ENCODE peak calls at places on chromosomes 6 and 20, in five cellular contexts. Y is activated CD8-positive, alpha-beta memory T cell treated with anti-CD3 and anti-CD28 coated beads for 4 hours; G is NT2/D1; W is HEK293T; B is tibial artery. N is an unnamed sample.

GRCh38 chr6:14635933-14636599 is 518.5 kb downstream of the CD83 start:
- DNase-seq in Y (no peak), G (no peak), W (no peak), B (no peak), N (no peak)

GRCh38 chr6:144912474-144912873 is 627.3 kb downstream of the UTRN start:
- DNase-seq in Y (no peak), G (no peak), W (no peak), B (no peak), N (no peak)

GRCh38 chr20:6731951-6732580 is 35.4 kb upstream of the BMP2 start:
- DNase-seq in Y (no peak), G (no peak), W (no peak), B (no peak), N (no peak)

GRCh38 chr20:46648903-46649649 is 2.2 kb downstream of the SLC13A3 start:
- DNase-seq in Y (no peak), G (no peak), W (no peak), B (no peak), N (no peak)

GRCh38 chr6:1574083-1574761 is 35.5 kb upstream of the FOXC1 start:
- DNase-seq in Y (no peak), G (no peak), W (no peak), B (peak; percentile 88), N (no peak)

GRCh38 chr6:116210750-116211425 is 43.0 kb downstream of the TSPYL4 start:
- DNase-seq in Y (no peak), G (no peak), W (no peak), B (no peak), N (no peak)

GRCh38 chr20:41604002-41604401 is 14.2 kb downstream of the CHD6 start:
- DNase-seq in Y (no peak), G (no peak), W (no peak), B (no peak), N (no peak)

GRCh38 chr20:37534401-37535157 is 6.9 kb upstream of the BLCAP start:
- DNase-seq in Y (no peak), G (peak; percentile 71), W (peak; percentile 56), B (no peak), N (peak; percentile 38)

GRCh38 chr6:35170891-35171290 is 29.8 kb upstream of the TCP11 start:
- DNase-seq in Y (no peak), G (no peak), W (no peak), B (no peak), N (no peak)

GRCh38 chr6:149202967-149203366 is 114.5 kb upstream of the TAB2 start:
- DNase-seq in Y (no peak), G (no peak), W (no peak), B (no peak), N (no peak)

GRCh38 chr6:131547524-131547923 is 25.5 kb upstream of the ARG1 start:
- DNase-seq in Y (no peak), G (no peak), W (no peak), B (no peak), N (no peak)

GRCh38 chr20:17210983-17211382 is 15.9 kb upstream of the PCSK2 start:
- DNase-seq in Y (no peak), G (no peak), W (no peak), B (no peak), N (no peak)

GRCh38 chr20:35085477-35086225 is 7.0 kb downstream of the TRPC4AP start:
- DNase-seq in Y (no peak), G (no peak), W (no peak), B (no peak), N (no peak)

GRCh38 chr6:12844284-12845223 is 128.0 kb downstream of the PHACTR1 start:
- DNase-seq in Y (no peak), G (peak; percentile 9), W (peak; percentile 50), B (no peak), N (peak; percentile 13)

GRCh38 chr6:54135665-54136370 is 24.6 kb downstream of the MLIP start:
- DNase-seq in Y (no peak), G (no peak), W (no peak), B (no peak), N (no peak)

GRCh38 chr6:88922775-88923548 is 40.5 kb downstream of the RNGTT start:
- DNase-seq in Y (no peak), G (no peak), W (no peak), B (no peak), N (no peak)

N was measured in A549.